ENCODE peak calls at places on chromosomes 4 and X, in seven cellular contexts. Y, R, B, H, D, O and V are unnamed samples.

GRCh38 chrX:42948723-42949122 is 170.8 kb upstream of the PPP1R2C start:
- DNase-seq in Y (no peak), R (no peak), B (no peak), H (no peak), D (no peak), O (no peak), V (peak; percentile 36)

GRCh38 chrX:100994352-100995281 is 25.1 kb downstream of the ARL13A start:
- DNase-seq in Y (no peak), R (no peak), B (no peak), H (peak; percentile 8), D (peak; percentile 63), O (peak; percentile 10), V (no peak)

GRCh38 chrX:54891573-54891972 is 29.1 kb upstream of the TRO start:
- DNase-seq in Y (peak; percentile 4), R (no peak), B (peak; percentile 41), H (peak; percentile 3), D (peak; percentile 42), O (peak; percentile 57), V (peak; percentile 42)

GRCh38 chrX:19686876-19687275 is 171.6 kb upstream of the MAP3K15 start:
- DNase-seq in Y (no peak), R (no peak), B (no peak), H (no peak), D (no peak), O (no peak), V (no peak)

GRCh38 chr4:88527787-88528186 is 4.2 kb upstream of the PYURF start:
- DNase-seq in Y (no peak), R (no peak), B (no peak), H (no peak), D (no peak), O (no peak), V (no peak)

GRCh38 chrX:68490644-68491043 is 8.2 kb upstream of the YIPF6 start:
- DNase-seq in Y (no peak), R (no peak), B (no peak), H (no peak), D (peak; percentile 44), O (peak; percentile 29), V (no peak)

GRCh38 chr4:113355550-113356371 is 306.3 kb downstream of the ANK2 start:
- DNase-seq in Y (peak; percentile 59), R (no peak), B (peak; percentile 32), H (peak; percentile 72), D (peak; percentile 62), O (peak; percentile 91), V (peak; percentile 2)

GRCh38 chr4:3874525-3875110 is 108.4 kb downstream of the ADRA2C start:
- DNase-seq in Y (no peak), R (no peak), B (no peak), H (no peak), D (no peak), O (no peak), V (no peak)

GRCh38 chrX:119359618-119360382 is 39.3 kb upstream of the SLC25A43 start:
- DNase-seq in Y (no peak), R (no peak), B (no peak), H (no peak), D (no peak), O (no peak), V (no peak)

GRCh38 chr4:64503416-64503815 is 94.2 kb upstream of the TECRL start:
- DNase-seq in Y (no peak), R (no peak), B (no peak), H (no peak), D (no peak), O (no peak), V (no peak)

GRCh38 chrX:120111611-120112010 is 4.1 kb downstream of the RHOXF1 start:
- DNase-seq in Y (no peak), R (no peak), B (no peak), H (no peak), D (no peak), O (no peak), V (no peak)

GRCh38 chr4:25157071-25157470 is 3.2 kb downstream of the SEPSECS start:
- DNase-seq in Y (no peak), R (no peak), B (no peak), H (no peak), D (no peak), O (no peak), V (no peak)